ENCODE peak calls at places on chromosomes 1 and 21, in seven cellular contexts. Z is K562, A is SK-N-SH, O is GM12878, Q is Panc1, H is HCT116, Y is H1. B is an unnamed sample.

GRCh38 chr1:114224196-114224907 is 70.7 kb upstream of the SYT6 start:
- DNase-seq in Y (no peak), O (no peak), A (no peak), Q (no peak), H (no peak), Z (no peak), B (no peak)

GRCh38 chr21:38913120-38913975 is 107.6 kb downstream of the ETS2 start:
- DNase-seq in H (peak; percentile 77), Y (peak; percentile 80), Q (no peak), O (no peak), A (peak; percentile 61), Z (peak; percentile 67), B (no peak)

GRCh38 chr1:36467027-36467410 is 2.8 kb upstream of the MRPS15 start:
- DNase-seq in O (no peak), Y (no peak), Z (no peak), Q (no peak), A (no peak), H (no peak), B (no peak)

GRCh38 chr21:28743723-28744122 is 249.0 kb downstream of the LTN1 start:
- DNase-seq in H (no peak), Z (no peak), Y (no peak), Q (no peak), A (no peak), O (no peak), B (no peak)

GRCh38 chr1:152111515-152111968 is 3.7 kb downstream of the TCHH start:
- DNase-seq in H (no peak), O (no peak), Y (peak; percentile 70), A (no peak), Z (no peak), Q (no peak), B (no peak)

GRCh38 chr1:7299329-7299799 is 471.7 kb upstream of the VAMP3 start:
- DNase-seq in Z (no peak), Y (peak; percentile 50), H (peak; percentile 82), Q (peak; percentile 82), O (no peak), A (no peak), B (no peak)

GRCh38 chr1:20483833-20484525 is 2.0 kb downstream of the CAMK2N1 start:
- DNase-seq in Y (peak; percentile 81), Q (no peak), Z (no peak), H (no peak), A (peak; percentile 83), O (no peak), B (no peak)

GRCh38 chr1:210294991-210295773 is 33.5 kb upstream of the HHAT start:
- DNase-seq in A (peak; percentile 70), Z (no peak), H (no peak), O (no peak), Q (no peak), Y (no peak), B (no peak)

GRCh38 chr1:89975540-89976125 is 19.3 kb upstream of the ZNF326 start:
- DNase-seq in H (no peak), Y (no peak), A (no peak), Z (no peak), O (no peak), Q (no peak), B (no peak)

GRCh38 chr1:17207046-17207445 is 2.1 kb downstream of the PADI1 start:
- DNase-seq in H (no peak), Q (no peak), Y (no peak), O (peak; percentile 60), A (no peak), Z (no peak), B (no peak)

GRCh38 chr1:113250161-113250560 is 140.2 kb upstream of the MAGI3 start:
- DNase-seq in O (no peak), Q (no peak), Z (no peak), H (no peak), A (no peak), Y (no peak), B (no peak)

GRCh38 chr1:1873186-1873585 is 17.7 kb downstream of the GNB1 start:
- DNase-seq in Q (no peak), A (no peak), O (no peak), H (no peak), Z (no peak), Y (no peak), B (no peak)

GRCh38 chr1:46223472-46223943 is 20.4 kb downstream of the LURAP1 start:
- DNase-seq in A (peak; percentile 78), H (peak; percentile 87), O (no peak), Z (peak; percentile 76), Q (peak; percentile 86), Y (peak; percentile 63), B (peak; percentile 79)

GRCh38 chr1:17588048-17588781 is 48.7 kb downstream of the ARHGEF10L start:
- DNase-seq in Z (no peak), Q (no peak), O (no peak), Y (no peak), H (no peak), A (peak; percentile 89), B (peak; percentile 96)

GRCh38 chr21:37558676-37559204 is 192.2 kb downstream of the DYRK1A start:
- DNase-seq in Q (no peak), Y (no peak), H (no peak), Z (no peak), O (no peak), A (no peak), B (no peak)

GRCh38 chr1:247386217-247386616 is 29.8 kb upstream of the NLRP3 start:
- DNase-seq in Q (no peak), A (no peak), O (no peak), Z (no peak), Y (no peak), H (no peak), B (no peak)

GRCh38 chr1:215682232-215682631 is 115.1 kb downstream of the KCTD3 start:
- DNase-seq in A (peak; percentile 19), Z (no peak), O (no peak), Y (no peak), H (no peak), Q (no peak), B (no peak)

GRCh38 chr1:38000529-38001453 is 4.5 kb downstream of the FHL3 start:
- DNase-seq in Y (peak; percentile 56), Z (no peak), Q (no peak), O (no peak), H (no peak), A (peak; percentile 51), B (peak; percentile 56)

GRCh38 chr1:6515771-6516170 is 24.3 kb upstream of the PLEKHG5 start:
- DNase-seq in Z (no peak), A (no peak), Q (no peak), O (no peak), Y (no peak), H (no peak), B (no peak)

DNA sequence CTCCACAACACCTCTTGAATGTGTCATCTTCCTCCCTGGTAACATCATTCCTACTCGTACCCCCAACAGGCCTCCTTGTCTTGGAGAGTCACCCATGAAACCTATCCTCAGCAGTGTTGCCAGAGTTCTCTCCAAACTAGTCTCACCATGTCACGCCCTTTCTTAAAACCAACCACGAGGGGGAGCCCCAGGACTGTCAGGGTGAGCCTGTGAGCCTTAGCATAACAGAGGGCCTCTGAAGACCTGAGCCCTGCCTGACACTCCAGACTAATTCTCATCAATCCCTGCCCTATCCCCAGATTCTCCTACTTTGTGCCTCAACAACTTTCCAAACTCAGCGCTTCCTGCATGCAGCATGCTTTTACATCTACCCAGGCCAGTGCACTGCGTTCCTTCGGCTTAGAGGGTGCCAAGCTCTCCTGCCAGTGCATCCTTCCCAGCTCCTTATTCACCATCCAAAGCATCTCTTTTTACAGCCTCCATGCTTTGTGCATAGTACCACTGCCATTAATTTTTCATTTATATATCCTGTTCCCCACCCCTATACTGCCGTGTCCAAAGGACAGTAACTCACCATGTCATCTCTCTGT is 34.2 kb downstream of the ZNF697 start:
- DNase-seq in A (peak; percentile 75), H (peak; percentile 68), O (peak; percentile 43), Z (peak; percentile 72), Y (peak; percentile 96), Q (peak; percentile 69), B (peak; percentile 78)
- TF ChIP-seq SIN3A in A (no peak), H (no peak), O (no peak), Z (no peak), Y (no peak), Q (no peak), B (no peak)

DNA sequence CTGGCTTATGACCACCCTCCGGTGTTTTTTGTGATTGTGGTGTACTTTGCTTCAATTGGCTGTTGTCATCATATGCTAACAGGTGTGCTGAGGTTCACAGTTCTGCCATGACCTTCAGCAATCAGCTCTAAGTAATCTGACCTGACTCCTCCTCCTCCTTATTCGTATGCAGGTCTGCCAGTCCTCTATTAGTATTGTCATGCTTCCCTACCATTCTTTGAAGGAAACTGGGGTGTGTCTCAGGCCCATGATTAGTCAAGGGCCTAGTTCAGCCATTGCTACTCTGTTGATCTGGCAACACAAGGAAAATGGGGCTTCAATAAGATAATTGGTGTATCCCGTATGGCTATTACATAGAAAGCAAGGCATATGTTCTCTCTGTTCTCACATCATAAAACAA is 332.3 kb upstream of the DPYD start:
- DNase-seq in H (no peak), A (no peak), Z (no peak), Q (no peak), O (no peak), Y (no peak), B (no peak)
- TF ChIP-seq SIN3A in H (no peak), A (no peak), Z (no peak), Q (no peak), O (no peak), Y (no peak), B (no peak)

GRCh38 chr1:208329291-208329690 is 85.1 kb upstream of the PLXNA2 start:
- DNase-seq in H (no peak), O (no peak), Q (no peak), A (no peak), Z (no peak), Y (no peak), B (no peak)

GRCh38 chr1:208318150-208318734 is 74.1 kb upstream of the PLXNA2 start:
- DNase-seq in O (no peak), Y (no peak), Z (no peak), Q (no peak), H (no peak), A (no peak), B (no peak)

GRCh38 chr1:208326033-208326432 is 81.8 kb upstream of the PLXNA2 start:
- DNase-seq in A (no peak), Q (no peak), H (no peak), O (no peak), Z (no peak), Y (no peak), B (no peak)

GRCh38 chr1:208324005-208324404 is 79.8 kb upstream of the PLXNA2 start:
- DNase-seq in Y (no peak), H (no peak), Z (no peak), Q (no peak), O (no peak), A (no peak), B (no peak)
- TF ChIP-seq SIN3A in Y (no peak), H (no peak), Z (no peak), Q (no peak), O (no peak), A (no peak), B (no peak)

GRCh38 chr1:22676916-22677601 is 24.0 kb downstream of the C1QB start:
- DNase-seq in O (no peak), H (no peak), Z (no peak), A (no peak), Y (peak; percentile 50), Q (no peak), B (no peak)

GRCh38 chr1:22677861-22678521 is 25.0 kb downstream of the C1QB start:
- DNase-seq in Z (no peak), O (no peak), Y (no peak), A (no peak), Q (no peak), H (no peak), B (no peak)

GRCh38 chr1:22671999-22672398 is 19.0 kb downstream of the C1QB start:
- DNase-seq in A (no peak), Y (no peak), O (no peak), Z (no peak), H (no peak), Q (no peak), B (no peak)

GRCh38 chr1:22673486-22674409 is 20.7 kb downstream of the C1QB start:
- DNase-seq in Y (peak; percentile 84), A (peak; percentile 87), O (no peak), H (peak; percentile 41), Z (peak; percentile 70), Q (peak; percentile 36), B (peak; percentile 12)

GRCh38 chr1:22674410-22674749 is 21.3 kb downstream of the C1QB start:
- DNase-seq in A (no peak), Z (no peak), O (no peak), Y (no peak), Q (no peak), H (no peak), B (no peak)
- TF ChIP-seq SIN3A in A (no peak), Z (no peak), O (no peak), Y (no peak), Q (no peak), H (no peak), B (no peak)